ENCODE peak calls at places on chromosomes 3 and 15, in six cellular contexts. One of them, this sample, is unnamed.

GRCh38 chr3:151468284-151468917 is 7.5 kb upstream of the IGSF10 start:
- DNase-seq in non-pigmented ciliary epithelial cell: peak; percentile 22
- DNase-seq in body of pancreas: peak; percentile 74
- DNase-seq in HFF-Myc: peak; percentile 58
- DNase-seq in hippocampal formation: no peak
- DNase-seq in AG10803: peak; percentile 63
- DNase-seq in this sample: peak; percentile 72

GRCh38 chr3:135539854-135540253 is 425.7 kb upstream of the PPP2R3A start:
- DNase-seq in body of pancreas: no peak
- DNase-seq in hippocampal formation: no peak
- DNase-seq in HFF-Myc: no peak
- DNase-seq in non-pigmented ciliary epithelial cell: no peak
- DNase-seq in AG10803: no peak
- DNase-seq in this sample: no peak

GRCh38 chr3:58563386-58564035 is 13.7 kb downstream of the FAM107A start:
- DNase-seq in hippocampal formation: no peak
- DNase-seq in AG10803: no peak
- DNase-seq in non-pigmented ciliary epithelial cell: no peak
- DNase-seq in HFF-Myc: no peak
- DNase-seq in body of pancreas: no peak
- DNase-seq in this sample: peak; percentile 37

GRCh38 chr15:48432688-48433087 is 101.5 kb downstream of the DUT start:
- DNase-seq in body of pancreas: no peak
- DNase-seq in hippocampal formation: no peak
- DNase-seq in HFF-Myc: no peak
- DNase-seq in non-pigmented ciliary epithelial cell: no peak
- DNase-seq in AG10803: no peak
- DNase-seq in this sample: no peak

GRCh38 chr15:90648137-90649070 is 68.7 kb upstream of the BLM start:
- DNase-seq in non-pigmented ciliary epithelial cell: no peak
- DNase-seq in HFF-Myc: peak; percentile 54
- DNase-seq in hippocampal formation: peak; percentile 18
- DNase-seq in body of pancreas: peak; percentile 80
- DNase-seq in AG10803: peak; percentile 70
- DNase-seq in this sample: peak; percentile 77

GRCh38 chr3:42654331-42655201 is 1.1 kb downstream of the ZBTB47 start:
- DNase-seq in hippocampal formation: peak; percentile 56
- DNase-seq in body of pancreas: peak; percentile 57
- DNase-seq in AG10803: peak; percentile 59
- DNase-seq in HFF-Myc: no peak
- DNase-seq in non-pigmented ciliary epithelial cell: no peak
- DNase-seq in this sample: peak; percentile 88

GRCh38 chr15:32867313-32867626 is 149.5 kb downstream of the GREM1 start:
- DNase-seq in hippocampal formation: no peak
- DNase-seq in AG10803: peak; percentile 90
- DNase-seq in HFF-Myc: no peak
- DNase-seq in non-pigmented ciliary epithelial cell: peak; percentile 82
- DNase-seq in body of pancreas: no peak
- DNase-seq in this sample: peak; percentile 64

GRCh38 chr3:178382388-178383061 is 153.7 kb upstream of the KCNMB2 start:
- DNase-seq in non-pigmented ciliary epithelial cell: peak; percentile 97
- DNase-seq in AG10803: peak; percentile 98
- DNase-seq in hippocampal formation: no peak
- DNase-seq in body of pancreas: no peak
- DNase-seq in HFF-Myc: peak; percentile 87
- DNase-seq in this sample: peak; percentile 61

GRCh38 chr15:81279621-81280051 is 44.3 kb downstream of the STARD5 start:
- DNase-seq in hippocampal formation: no peak
- DNase-seq in non-pigmented ciliary epithelial cell: no peak
- DNase-seq in AG10803: peak; percentile 43
- DNase-seq in body of pancreas: no peak
- DNase-seq in HFF-Myc: no peak
- DNase-seq in this sample: no peak

GRCh38 chr3:114800272-114800671 is 346.8 kb downstream of the ZBTB20 start:
- DNase-seq in AG10803: no peak
- DNase-seq in non-pigmented ciliary epithelial cell: no peak
- DNase-seq in body of pancreas: no peak
- DNase-seq in hippocampal formation: no peak
- DNase-seq in HFF-Myc: no peak
- DNase-seq in this sample: peak; percentile 19

GRCh38 chr3:12445523-12446240 is 38.6 kb upstream of the TSEN2 start:
- DNase-seq in HFF-Myc: no peak
- DNase-seq in non-pigmented ciliary epithelial cell: no peak
- DNase-seq in hippocampal formation: no peak
- DNase-seq in body of pancreas: no peak
- DNase-seq in AG10803: no peak
- DNase-seq in this sample: no peak

GRCh38 chr15:40844543-40844981 is 714 bp downstream of the SPINT1 start:
- DNase-seq in non-pigmented ciliary epithelial cell: no peak
- DNase-seq in body of pancreas: peak; percentile 50
- DNase-seq in HFF-Myc: no peak
- DNase-seq in hippocampal formation: no peak
- DNase-seq in AG10803: no peak
- DNase-seq in this sample: peak; percentile 50

GRCh38 chr3:40213556-40213955 is 96.0 kb upstream of the EIF1B start:
- DNase-seq in HFF-Myc: no peak
- DNase-seq in hippocampal formation: no peak
- DNase-seq in AG10803: no peak
- DNase-seq in non-pigmented ciliary epithelial cell: no peak
- DNase-seq in body of pancreas: no peak
- DNase-seq in this sample: no peak

GRCh38 chr15:69990566-69991391 is 106.9 kb downstream of the TLE3 start:
- DNase-seq in AG10803: no peak
- DNase-seq in non-pigmented ciliary epithelial cell: no peak
- DNase-seq in HFF-Myc: no peak
- DNase-seq in hippocampal formation: no peak
- DNase-seq in body of pancreas: no peak
- DNase-seq in this sample: no peak

GRCh38 chr3:174221155-174221554 is 638.0 kb upstream of the NAALADL2 start:
- DNase-seq in body of pancreas: no peak
- DNase-seq in AG10803: no peak
- DNase-seq in hippocampal formation: no peak
- DNase-seq in non-pigmented ciliary epithelial cell: no peak
- DNase-seq in HFF-Myc: no peak
- DNase-seq in this sample: no peak

GRCh38 chr15:74251187-74251811 is 15.2 kb downstream of the CCDC33 start:
- DNase-seq in AG10803: no peak
- DNase-seq in HFF-Myc: no peak
- DNase-seq in non-pigmented ciliary epithelial cell: no peak
- DNase-seq in hippocampal formation: peak; percentile 81
- DNase-seq in body of pancreas: peak; percentile 87
- DNase-seq in this sample: peak; percentile 28

GRCh38 chr3:129230311-129231019 is 18.9 kb upstream of the COPG1 start:
- DNase-seq in body of pancreas: peak; percentile 65
- DNase-seq in HFF-Myc: peak; percentile 67
- DNase-seq in AG10803: peak; percentile 81
- DNase-seq in hippocampal formation: no peak
- DNase-seq in non-pigmented ciliary epithelial cell: no peak
- DNase-seq in this sample: no peak

GRCh38 chr3:116809218-116809617 is 99.6 kb downstream of the TUSC7 start:
- DNase-seq in AG10803: no peak
- DNase-seq in non-pigmented ciliary epithelial cell: no peak
- DNase-seq in hippocampal formation: no peak
- DNase-seq in body of pancreas: no peak
- DNase-seq in HFF-Myc: no peak
- DNase-seq in this sample: no peak

GRCh38 chr3:100455841-100456550 is 36.4 kb upstream of the TMEM45A start:
- DNase-seq in body of pancreas: no peak
- DNase-seq in HFF-Myc: no peak
- DNase-seq in hippocampal formation: no peak
- DNase-seq in non-pigmented ciliary epithelial cell: no peak
- DNase-seq in AG10803: peak; percentile 5
- DNase-seq in this sample: no peak

GRCh38 chr3:20280257-20280656 is 94.3 kb upstream of the SGO1 start:
- DNase-seq in AG10803: no peak
- DNase-seq in body of pancreas: no peak
- DNase-seq in hippocampal formation: no peak
- DNase-seq in HFF-Myc: no peak
- DNase-seq in non-pigmented ciliary epithelial cell: no peak
- DNase-seq in this sample: no peak

GRCh38 chr3:152858170-152858800 is 23.4 kb downstream of the P2RY1 start:
- DNase-seq in body of pancreas: peak; percentile 31
- DNase-seq in AG10803: no peak
- DNase-seq in hippocampal formation: no peak
- DNase-seq in HFF-Myc: no peak
- DNase-seq in non-pigmented ciliary epithelial cell: no peak
- DNase-seq in this sample: no peak

GRCh38 chr15:58407366-58407765 is 24.4 kb upstream of the LIPC start:
- DNase-seq in body of pancreas: no peak
- DNase-seq in AG10803: no peak
- DNase-seq in hippocampal formation: peak; percentile 65
- DNase-seq in HFF-Myc: no peak
- DNase-seq in non-pigmented ciliary epithelial cell: no peak
- DNase-seq in this sample: no peak

GRCh38 chr3:188534633-188535032 is 380.7 kb downstream of the LPP start:
- DNase-seq in HFF-Myc: no peak
- DNase-seq in body of pancreas: no peak
- DNase-seq in hippocampal formation: no peak
- DNase-seq in non-pigmented ciliary epithelial cell: no peak
- DNase-seq in AG10803: no peak
- DNase-seq in this sample: no peak

GRCh38 chr3:61915296-61915695 is 353.9 kb downstream of the PTPRG start:
- DNase-seq in AG10803: no peak
- DNase-seq in HFF-Myc: no peak
- DNase-seq in non-pigmented ciliary epithelial cell: no peak
- DNase-seq in body of pancreas: no peak
- DNase-seq in hippocampal formation: no peak
- DNase-seq in this sample: no peak

GRCh38 chr3:146899171-146899570 is 294.0 kb upstream of the PLSCR5 start:
- DNase-seq in AG10803: no peak
- DNase-seq in non-pigmented ciliary epithelial cell: no peak
- DNase-seq in HFF-Myc: no peak
- DNase-seq in body of pancreas: no peak
- DNase-seq in hippocampal formation: no peak
- DNase-seq in this sample: no peak

GRCh38 chr3:100556656-100557310 is 52.6 kb upstream of the ADGRG7 start:
- DNase-seq in AG10803: peak; percentile 69
- DNase-seq in HFF-Myc: peak; percentile 49
- DNase-seq in hippocampal formation: no peak
- DNase-seq in body of pancreas: no peak
- DNase-seq in non-pigmented ciliary epithelial cell: no peak
- DNase-seq in this sample: no peak

GRCh38 chr3:51357856-51358255 is 27.2 kb upstream of the MANF start:
- DNase-seq in non-pigmented ciliary epithelial cell: no peak
- DNase-seq in hippocampal formation: no peak
- DNase-seq in body of pancreas: no peak
- DNase-seq in AG10803: no peak
- DNase-seq in HFF-Myc: no peak
- DNase-seq in this sample: no peak

GRCh38 chr15:80234883-80235282 is 17.1 kb downstream of the CTXND1 start:
- DNase-seq in hippocampal formation: no peak
- DNase-seq in non-pigmented ciliary epithelial cell: no peak
- DNase-seq in AG10803: peak; percentile 43
- DNase-seq in body of pancreas: peak; percentile 18
- DNase-seq in HFF-Myc: peak; percentile 6
- DNase-seq in this sample: no peak

GRCh38 chr3:183586477-183586876 is 31.0 kb upstream of the KLHL6 start:
- DNase-seq in HFF-Myc: no peak
- DNase-seq in body of pancreas: no peak
- DNase-seq in hippocampal formation: no peak
- DNase-seq in AG10803: no peak
- DNase-seq in non-pigmented ciliary epithelial cell: no peak
- DNase-seq in this sample: no peak

GRCh38 chr15:33524274-33524673 is 213.5 kb downstream of the RYR3 start:
- DNase-seq in non-pigmented ciliary epithelial cell: no peak
- DNase-seq in hippocampal formation: no peak
- DNase-seq in body of pancreas: no peak
- DNase-seq in AG10803: no peak
- DNase-seq in HFF-Myc: no peak
- DNase-seq in this sample: no peak